ENCODE peak calls at places on chromosomes 5 and 9, in nine cellular contexts. One of them, this sample, is unnamed.

GRCh38 chr5:84791153-84791552 is 406.5 kb upstream of the EDIL3 start:
- DNase-seq in T-cell: no peak
- DNase-seq in fibroblast of lung: no peak
- DNase-seq in skeletal muscle cell: no peak
- DNase-seq in left ventricle myocardium superior: no peak
- DNase-seq in activated effector memory CD4-positive, alpha-beta T cell treated with Interleukin-2 at 50 U/mL for 16 hours: no peak
- DNase-seq in OCI-LY7: no peak
- DNase-seq in heart right ventricle: no peak
- DNase-seq in activated CD4-positive, alpha-beta memory T cell treated with anti-CD3 and anti-CD28 coated beads, Interleukin-2, amount 10 ng/mL, durations not matched to agents 7 days and 5 days: no peak
- DNase-seq in this sample: no peak

GRCh38 chr9:124210697-124211096 is 47.1 kb upstream of the NEK6 start:
- DNase-seq in T-cell: no peak
- DNase-seq in fibroblast of lung: no peak
- DNase-seq in skeletal muscle cell: peak
- DNase-seq in left ventricle myocardium superior: no peak
- DNase-seq in activated effector memory CD4-positive, alpha-beta T cell treated with Interleukin-2 at 50 U/mL for 16 hours: no peak
- DNase-seq in OCI-LY7: no peak
- DNase-seq in heart right ventricle: no peak
- DNase-seq in activated CD4-positive, alpha-beta memory T cell treated with anti-CD3 and anti-CD28 coated beads, Interleukin-2, amount 10 ng/mL, durations not matched to agents 7 days and 5 days: no peak
- DNase-seq in this sample: no peak

GRCh38 chr5:143164557-143164956 is 238.9 kb downstream of the NR3C1 start:
- DNase-seq in T-cell: no peak
- DNase-seq in fibroblast of lung: no peak
- DNase-seq in skeletal muscle cell: no peak
- DNase-seq in left ventricle myocardium superior: no peak
- DNase-seq in activated effector memory CD4-positive, alpha-beta T cell treated with Interleukin-2 at 50 U/mL for 16 hours: no peak
- DNase-seq in OCI-LY7: no peak
- DNase-seq in heart right ventricle: no peak
- DNase-seq in activated CD4-positive, alpha-beta memory T cell treated with anti-CD3 and anti-CD28 coated beads, Interleukin-2, amount 10 ng/mL, durations not matched to agents 7 days and 5 days: no peak
- DNase-seq in this sample: no peak

GRCh38 chr5:156423597-156423996 is 96.6 kb downstream of the SGCD start:
- DNase-seq in T-cell: no peak
- DNase-seq in fibroblast of lung: no peak
- DNase-seq in skeletal muscle cell: no peak
- DNase-seq in left ventricle myocardium superior: no peak
- DNase-seq in activated effector memory CD4-positive, alpha-beta T cell treated with Interleukin-2 at 50 U/mL for 16 hours: no peak
- DNase-seq in OCI-LY7: no peak
- DNase-seq in heart right ventricle: no peak
- DNase-seq in activated CD4-positive, alpha-beta memory T cell treated with anti-CD3 and anti-CD28 coated beads, Interleukin-2, amount 10 ng/mL, durations not matched to agents 7 days and 5 days: no peak
- DNase-seq in this sample: no peak

GRCh38 chr9:87259543-87259942 is 238.1 kb upstream of the DAPK1 start:
- DNase-seq in T-cell: no peak
- DNase-seq in fibroblast of lung: peak
- DNase-seq in skeletal muscle cell: peak
- DNase-seq in left ventricle myocardium superior: no peak
- DNase-seq in activated effector memory CD4-positive, alpha-beta T cell treated with Interleukin-2 at 50 U/mL for 16 hours: no peak
- DNase-seq in OCI-LY7: no peak
- DNase-seq in heart right ventricle: no peak
- DNase-seq in activated CD4-positive, alpha-beta memory T cell treated with anti-CD3 and anti-CD28 coated beads, Interleukin-2, amount 10 ng/mL, durations not matched to agents 7 days and 5 days: no peak
- DNase-seq in this sample: no peak

GRCh38 chr5:128579111-128579510 is 41.1 kb upstream of the FBN2 start:
- DNase-seq in T-cell: no peak
- DNase-seq in fibroblast of lung: peak
- DNase-seq in skeletal muscle cell: peak
- DNase-seq in left ventricle myocardium superior: no peak
- DNase-seq in activated effector memory CD4-positive, alpha-beta T cell treated with Interleukin-2 at 50 U/mL for 16 hours: no peak
- DNase-seq in OCI-LY7: no peak
- DNase-seq in heart right ventricle: no peak
- DNase-seq in activated CD4-positive, alpha-beta memory T cell treated with anti-CD3 and anti-CD28 coated beads, Interleukin-2, amount 10 ng/mL, durations not matched to agents 7 days and 5 days: no peak
- DNase-seq in this sample: no peak

GRCh38 chr5:59587489-59588337 is 305.8 kb downstream of the PDE4D start:
- DNase-seq in T-cell: no peak
- DNase-seq in fibroblast of lung: peak
- DNase-seq in skeletal muscle cell: peak
- DNase-seq in left ventricle myocardium superior: peak
- DNase-seq in activated effector memory CD4-positive, alpha-beta T cell treated with Interleukin-2 at 50 U/mL for 16 hours: no peak
- DNase-seq in OCI-LY7: no peak
- DNase-seq in heart right ventricle: peak
- DNase-seq in activated CD4-positive, alpha-beta memory T cell treated with anti-CD3 and anti-CD28 coated beads, Interleukin-2, amount 10 ng/mL, durations not matched to agents 7 days and 5 days: no peak
- DNase-seq in this sample: no peak

GRCh38 chr5:100634937-100635336 is 99.8 kb downstream of the FAM174A start:
- DNase-seq in T-cell: no peak
- DNase-seq in fibroblast of lung: peak
- DNase-seq in skeletal muscle cell: no peak
- DNase-seq in left ventricle myocardium superior: no peak
- DNase-seq in activated effector memory CD4-positive, alpha-beta T cell treated with Interleukin-2 at 50 U/mL for 16 hours: no peak
- DNase-seq in OCI-LY7: no peak
- DNase-seq in heart right ventricle: no peak
- DNase-seq in activated CD4-positive, alpha-beta memory T cell treated with anti-CD3 and anti-CD28 coated beads, Interleukin-2, amount 10 ng/mL, durations not matched to agents 7 days and 5 days: no peak
- DNase-seq in this sample: no peak

GRCh38 chr9:135516132-135516860 is 4.9 kb upstream of the LCN1 start:
- DNase-seq in T-cell: no peak
- DNase-seq in fibroblast of lung: no peak
- DNase-seq in skeletal muscle cell: no peak
- DNase-seq in left ventricle myocardium superior: no peak
- DNase-seq in activated effector memory CD4-positive, alpha-beta T cell treated with Interleukin-2 at 50 U/mL for 16 hours: no peak
- DNase-seq in OCI-LY7: no peak
- DNase-seq in heart right ventricle: no peak
- DNase-seq in activated CD4-positive, alpha-beta memory T cell treated with anti-CD3 and anti-CD28 coated beads, Interleukin-2, amount 10 ng/mL, durations not matched to agents 7 days and 5 days: peak
- DNase-seq in this sample: no peak

GRCh38 chr9:3893519-3893918 is 367.7 kb upstream of the RFX3 start:
- DNase-seq in T-cell: no peak
- DNase-seq in fibroblast of lung: no peak
- DNase-seq in skeletal muscle cell: no peak
- DNase-seq in left ventricle myocardium superior: no peak
- DNase-seq in activated effector memory CD4-positive, alpha-beta T cell treated with Interleukin-2 at 50 U/mL for 16 hours: no peak
- DNase-seq in OCI-LY7: no peak
- DNase-seq in heart right ventricle: no peak
- DNase-seq in activated CD4-positive, alpha-beta memory T cell treated with anti-CD3 and anti-CD28 coated beads, Interleukin-2, amount 10 ng/mL, durations not matched to agents 7 days and 5 days: no peak
- DNase-seq in this sample: no peak

GRCh38 chr9:105475302-105475701 is 27.5 kb downstream of the FSD1L start:
- DNase-seq in T-cell: no peak
- DNase-seq in fibroblast of lung: peak
- DNase-seq in skeletal muscle cell: peak
- DNase-seq in left ventricle myocardium superior: no peak
- DNase-seq in activated effector memory CD4-positive, alpha-beta T cell treated with Interleukin-2 at 50 U/mL for 16 hours: no peak
- DNase-seq in OCI-LY7: peak
- DNase-seq in heart right ventricle: no peak
- DNase-seq in activated CD4-positive, alpha-beta memory T cell treated with anti-CD3 and anti-CD28 coated beads, Interleukin-2, amount 10 ng/mL, durations not matched to agents 7 days and 5 days: no peak
- DNase-seq in this sample: no peak

GRCh38 chr5:180792287-180792964 is 10.2 kb downstream of the MGAT1 start:
- DNase-seq in T-cell: no peak
- DNase-seq in fibroblast of lung: no peak
- DNase-seq in skeletal muscle cell: no peak
- DNase-seq in left ventricle myocardium superior: no peak
- DNase-seq in activated effector memory CD4-positive, alpha-beta T cell treated with Interleukin-2 at 50 U/mL for 16 hours: no peak
- DNase-seq in OCI-LY7: no peak
- DNase-seq in heart right ventricle: no peak
- DNase-seq in activated CD4-positive, alpha-beta memory T cell treated with anti-CD3 and anti-CD28 coated beads, Interleukin-2, amount 10 ng/mL, durations not matched to agents 7 days and 5 days: no peak
- DNase-seq in this sample: peak

GRCh38 chr5:8845316-8845715 is 700.6 kb downstream of the SEMA5A start:
- DNase-seq in T-cell: no peak
- DNase-seq in fibroblast of lung: peak
- DNase-seq in skeletal muscle cell: no peak
- DNase-seq in left ventricle myocardium superior: no peak
- DNase-seq in activated effector memory CD4-positive, alpha-beta T cell treated with Interleukin-2 at 50 U/mL for 16 hours: no peak
- DNase-seq in OCI-LY7: no peak
- DNase-seq in heart right ventricle: no peak
- DNase-seq in activated CD4-positive, alpha-beta memory T cell treated with anti-CD3 and anti-CD28 coated beads, Interleukin-2, amount 10 ng/mL, durations not matched to agents 7 days and 5 days: no peak
- DNase-seq in this sample: no peak

GRCh38 chr9:110891760-110892159 is 146.5 kb downstream of the LPAR1 start:
- DNase-seq in T-cell: no peak
- DNase-seq in fibroblast of lung: peak
- DNase-seq in skeletal muscle cell: no peak
- DNase-seq in left ventricle myocardium superior: no peak
- DNase-seq in activated effector memory CD4-positive, alpha-beta T cell treated with Interleukin-2 at 50 U/mL for 16 hours: no peak
- DNase-seq in OCI-LY7: no peak
- DNase-seq in heart right ventricle: no peak
- DNase-seq in activated CD4-positive, alpha-beta memory T cell treated with anti-CD3 and anti-CD28 coated beads, Interleukin-2, amount 10 ng/mL, durations not matched to agents 7 days and 5 days: no peak
- DNase-seq in this sample: no peak

GRCh38 chr9:99416007-99416406 is 193.9 kb downstream of the SEC61B start:
- DNase-seq in T-cell: no peak
- DNase-seq in fibroblast of lung: peak
- DNase-seq in skeletal muscle cell: no peak
- DNase-seq in left ventricle myocardium superior: no peak
- DNase-seq in activated effector memory CD4-positive, alpha-beta T cell treated with Interleukin-2 at 50 U/mL for 16 hours: no peak
- DNase-seq in OCI-LY7: no peak
- DNase-seq in heart right ventricle: no peak
- DNase-seq in activated CD4-positive, alpha-beta memory T cell treated with anti-CD3 and anti-CD28 coated beads, Interleukin-2, amount 10 ng/mL, durations not matched to agents 7 days and 5 days: no peak
- DNase-seq in this sample: no peak

GRCh38 chr9:105877719-105878118 is 183.4 kb downstream of the TMEM38B start:
- DNase-seq in T-cell: no peak
- DNase-seq in fibroblast of lung: no peak
- DNase-seq in skeletal muscle cell: no peak
- DNase-seq in left ventricle myocardium superior: no peak
- DNase-seq in activated effector memory CD4-positive, alpha-beta T cell treated with Interleukin-2 at 50 U/mL for 16 hours: no peak
- DNase-seq in OCI-LY7: no peak
- DNase-seq in heart right ventricle: no peak
- DNase-seq in activated CD4-positive, alpha-beta memory T cell treated with anti-CD3 and anti-CD28 coated beads, Interleukin-2, amount 10 ng/mL, durations not matched to agents 7 days and 5 days: no peak
- DNase-seq in this sample: no peak

GRCh38 chr5:93583799-93584530 is 943 bp downstream of the NR2F1 start:
- DNase-seq in T-cell: no peak
- DNase-seq in fibroblast of lung: peak
- DNase-seq in skeletal muscle cell: no peak
- DNase-seq in left ventricle myocardium superior: peak
- DNase-seq in activated effector memory CD4-positive, alpha-beta T cell treated with Interleukin-2 at 50 U/mL for 16 hours: no peak
- DNase-seq in OCI-LY7: peak
- DNase-seq in heart right ventricle: peak
- DNase-seq in activated CD4-positive, alpha-beta memory T cell treated with anti-CD3 and anti-CD28 coated beads, Interleukin-2, amount 10 ng/mL, durations not matched to agents 7 days and 5 days: no peak
- DNase-seq in this sample: peak

GRCh38 chr5:168600409-168600808 is 21.2 kb upstream of the PANK3 start:
- DNase-seq in T-cell: no peak
- DNase-seq in fibroblast of lung: no peak
- DNase-seq in skeletal muscle cell: no peak
- DNase-seq in left ventricle myocardium superior: no peak
- DNase-seq in activated effector memory CD4-positive, alpha-beta T cell treated with Interleukin-2 at 50 U/mL for 16 hours: no peak
- DNase-seq in OCI-LY7: no peak
- DNase-seq in heart right ventricle: no peak
- DNase-seq in activated CD4-positive, alpha-beta memory T cell treated with anti-CD3 and anti-CD28 coated beads, Interleukin-2, amount 10 ng/mL, durations not matched to agents 7 days and 5 days: no peak
- DNase-seq in this sample: no peak

GRCh38 chr5:146042628-146043279 is 62.6 kb downstream of the PLAC8L1 start:
- DNase-seq in T-cell: no peak
- DNase-seq in fibroblast of lung: peak
- DNase-seq in skeletal muscle cell: no peak
- DNase-seq in left ventricle myocardium superior: no peak
- DNase-seq in activated effector memory CD4-positive, alpha-beta T cell treated with Interleukin-2 at 50 U/mL for 16 hours: no peak
- DNase-seq in OCI-LY7: no peak
- DNase-seq in heart right ventricle: no peak
- DNase-seq in activated CD4-positive, alpha-beta memory T cell treated with anti-CD3 and anti-CD28 coated beads, Interleukin-2, amount 10 ng/mL, durations not matched to agents 7 days and 5 days: no peak
- DNase-seq in this sample: no peak

GRCh38 chr5:10328323-10328722 is 20.6 kb upstream of the CMBL start:
- DNase-seq in T-cell: no peak
- DNase-seq in fibroblast of lung: no peak
- DNase-seq in skeletal muscle cell: no peak
- DNase-seq in left ventricle myocardium superior: no peak
- DNase-seq in activated effector memory CD4-positive, alpha-beta T cell treated with Interleukin-2 at 50 U/mL for 16 hours: no peak
- DNase-seq in OCI-LY7: no peak
- DNase-seq in heart right ventricle: no peak
- DNase-seq in activated CD4-positive, alpha-beta memory T cell treated with anti-CD3 and anti-CD28 coated beads, Interleukin-2, amount 10 ng/mL, durations not matched to agents 7 days and 5 days: no peak
- DNase-seq in this sample: no peak

GRCh38 chr9:76996700-76997099 is 22.8 kb upstream of the FOXB2 start:
- DNase-seq in T-cell: no peak
- DNase-seq in fibroblast of lung: no peak
- DNase-seq in skeletal muscle cell: no peak
- DNase-seq in left ventricle myocardium superior: peak
- DNase-seq in activated effector memory CD4-positive, alpha-beta T cell treated with Interleukin-2 at 50 U/mL for 16 hours: no peak
- DNase-seq in OCI-LY7: peak
- DNase-seq in heart right ventricle: peak
- DNase-seq in activated CD4-positive, alpha-beta memory T cell treated with anti-CD3 and anti-CD28 coated beads, Interleukin-2, amount 10 ng/mL, durations not matched to agents 7 days and 5 days: no peak
- DNase-seq in this sample: no peak

GRCh38 chr9:120306561-120306960 is 273.4 kb downstream of the CDK5RAP2 start:
- DNase-seq in T-cell: no peak
- DNase-seq in fibroblast of lung: no peak
- DNase-seq in skeletal muscle cell: no peak
- DNase-seq in left ventricle myocardium superior: no peak
- DNase-seq in activated effector memory CD4-positive, alpha-beta T cell treated with Interleukin-2 at 50 U/mL for 16 hours: no peak
- DNase-seq in OCI-LY7: no peak
- DNase-seq in heart right ventricle: no peak
- DNase-seq in activated CD4-positive, alpha-beta memory T cell treated with anti-CD3 and anti-CD28 coated beads, Interleukin-2, amount 10 ng/mL, durations not matched to agents 7 days and 5 days: no peak
- DNase-seq in this sample: no peak

GRCh38 chr9:130461218-130461630 is 16.5 kb downstream of the ASS1 start:
- DNase-seq in T-cell: peak
- DNase-seq in fibroblast of lung: peak
- DNase-seq in skeletal muscle cell: no peak
- DNase-seq in left ventricle myocardium superior: peak
- DNase-seq in activated effector memory CD4-positive, alpha-beta T cell treated with Interleukin-2 at 50 U/mL for 16 hours: peak
- DNase-seq in OCI-LY7: peak
- DNase-seq in heart right ventricle: peak
- DNase-seq in activated CD4-positive, alpha-beta memory T cell treated with anti-CD3 and anti-CD28 coated beads, Interleukin-2, amount 10 ng/mL, durations not matched to agents 7 days and 5 days: peak
- DNase-seq in this sample: peak

GRCh38 chr9:121667214-121667613 is 15.8 kb downstream of the DAB2IP start:
- DNase-seq in T-cell: no peak
- DNase-seq in fibroblast of lung: no peak
- DNase-seq in skeletal muscle cell: no peak
- DNase-seq in left ventricle myocardium superior: no peak
- DNase-seq in activated effector memory CD4-positive, alpha-beta T cell treated with Interleukin-2 at 50 U/mL for 16 hours: no peak
- DNase-seq in OCI-LY7: no peak
- DNase-seq in heart right ventricle: no peak
- DNase-seq in activated CD4-positive, alpha-beta memory T cell treated with anti-CD3 and anti-CD28 coated beads, Interleukin-2, amount 10 ng/mL, durations not matched to agents 7 days and 5 days: no peak
- DNase-seq in this sample: no peak

GRCh38 chr9:136086951-136087740 is 7.9 kb downstream of the NACC2 start:
- DNase-seq in T-cell: no peak
- DNase-seq in fibroblast of lung: no peak
- DNase-seq in skeletal muscle cell: no peak
- DNase-seq in left ventricle myocardium superior: no peak
- DNase-seq in activated effector memory CD4-positive, alpha-beta T cell treated with Interleukin-2 at 50 U/mL for 16 hours: no peak
- DNase-seq in OCI-LY7: no peak
- DNase-seq in heart right ventricle: peak
- DNase-seq in activated CD4-positive, alpha-beta memory T cell treated with anti-CD3 and anti-CD28 coated beads, Interleukin-2, amount 10 ng/mL, durations not matched to agents 7 days and 5 days: no peak
- DNase-seq in this sample: no peak